ENCODE peak calls at places on chromosomes 7 and 10, in four cellular contexts. G is stomach, K is transverse colon, V is A549. I is an unnamed sample.

GRCh38 chr10:60524541-60524940 is 134.9 kb upstream of the ANK3 start:
- DNase-seq in G (no peak), V (no peak), K (no peak), I (no peak)

GRCh38 chr7:98719396-98719795 is 102.3 kb downstream of the NPTX2 start:
- DNase-seq in V (no peak), K (no peak), G (no peak), I (no peak)

GRCh38 chr10:65234261-65234660 is 1691.6 kb upstream of the LRRTM3 start:
- DNase-seq in V (no peak), K (no peak), G (no peak), I (no peak)

GRCh38 chr7:73881352-73882059 is 20.5 kb downstream of the TMEM270 start:
- DNase-seq in K (peak), V (no peak), G (no peak), I (no peak)

GRCh38 chr10:132163278-132163765 is 23.4 kb upstream of the DPYSL4 start:
- DNase-seq in V (peak), K (peak), G (peak), I (no peak)

GRCh38 chr10:127759276-127759675 is 22.3 kb downstream of the FOXI2 start:
- DNase-seq in K (no peak), V (no peak), G (no peak), I (no peak)

GRCh38 chr10:48634198-48634983 is 29.5 kb upstream of the ARHGAP22 start:
- DNase-seq in K (peak), V (no peak), G (no peak), I (no peak)

GRCh38 chr10:52525761-52526160 is 211.7 kb downstream of the DKK1 start:
- DNase-seq in G (no peak), K (no peak), V (peak), I (no peak)

GRCh38 chr10:104622598-104623209 is 18.4 kb upstream of the SORCS3 start:
- DNase-seq in K (no peak), G (no peak), V (peak), I (no peak)

GRCh38 chr10:100184426-100185219 is 1.2 kb downstream of the ERLIN1 start:
- DNase-seq in G (no peak), K (no peak), V (peak), I (no peak)

GRCh38 chr10:3584926-3585784 is 199.9 kb downstream of the KLF6 start:
- DNase-seq in V (no peak), K (no peak), G (no peak), I (no peak)

GRCh38 chr7:143352506-143353130 is 9.9 kb downstream of the FAM131B start:
- DNase-seq in K (no peak), V (no peak), G (no peak), I (no peak)

GRCh38 chr7:9608560-9608959 is 1175.2 kb downstream of the NXPH1 start:
- DNase-seq in G (no peak), K (no peak), V (no peak), I (no peak)

GRCh38 chr10:114110174-114110972 is 63.6 kb downstream of the CCDC186 start:
- DNase-seq in G (no peak), V (peak), K (no peak), I (no peak)

GRCh38 chr7:44972562-44972961 is 6.3 kb downstream of the MYO1G start:
- DNase-seq in G (no peak), K (no peak), V (no peak), I (no peak)

GRCh38 chr7:28381466-28381865 is 30.9 kb upstream of the CREB5 start:
- DNase-seq in V (no peak), G (no peak), K (no peak), I (no peak)

GRCh38 chr10:73506074-73506473 is 10.2 kb upstream of the PPP3CB start:
- DNase-seq in K (no peak), V (no peak), G (no peak), I (no peak)

GRCh38 chr10:54026340-54026739 is 774.7 kb downstream of the PCDH15 start:
- DNase-seq in V (no peak), G (no peak), K (no peak), I (no peak)

GRCh38 chr7:129828078-129828762 is 124.5 kb downstream of the UBE2H start:
- DNase-seq in V (no peak), G (no peak), K (no peak), I (no peak)

GRCh38 chr7:17535776-17536175 is 237.3 kb downstream of the AHR start:
- DNase-seq in K (no peak), G (no peak), V (no peak), I (no peak)

GRCh38 chr7:22332481-22332880 is 24.5 kb downstream of the RAPGEF5 start:
- DNase-seq in K (no peak), V (no peak), G (no peak), I (no peak)

GRCh38 chr7:2860627-2861133 is 16.6 kb upstream of the GNA12 start:
- DNase-seq in V (no peak), G (peak), K (no peak), I (no peak)

GRCh38 chr7:2859952-2860351 is 15.8 kb upstream of the GNA12 start:
- DNase-seq in G (peak), V (no peak), K (no peak), I (no peak)

GRCh38 chr7:2862831-2863361 is 18.8 kb upstream of the GNA12 start:
- DNase-seq in V (no peak), K (no peak), G (no peak), I (no peak)

GRCh38 chr7:2863461-2864066 is 19.5 kb upstream of the GNA12 start:
- DNase-seq in K (peak), V (peak), G (peak), I (peak)

DNA sequence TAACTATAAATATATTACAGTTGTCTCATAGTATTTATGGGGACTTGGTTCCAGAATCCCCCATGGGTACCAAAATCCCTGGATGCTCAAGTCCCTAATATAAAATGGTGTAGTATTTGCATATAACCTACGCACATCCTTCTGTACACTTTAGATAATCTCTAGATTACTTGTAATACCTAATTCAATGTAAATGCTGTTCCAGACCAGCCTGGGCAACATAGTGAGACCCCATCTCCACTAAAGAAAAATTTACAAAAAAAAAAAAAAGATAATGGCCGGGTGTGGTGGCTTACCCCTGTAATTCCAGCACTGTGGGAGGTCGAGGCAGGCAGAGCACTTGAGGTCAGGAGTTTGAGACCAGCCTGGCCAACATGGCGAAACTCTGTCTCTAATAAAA is 17.4 kb upstream of the GNA12 start:
- DNase-seq in V (no peak), G (no peak), K (no peak), I (no peak)
- TF ChIP-seq EP300 in V (no peak), G (no peak), K (no peak), I (no peak)

GRCh38 chr7:35716038-35716803 is 21.3 kb upstream of the HERPUD2 start:
- DNase-seq in K (no peak), V (no peak), G (peak), I (no peak)
- H3K4me3 ChIP-seq in K (no peak), V (no peak), G (peak), I (no peak)

GRCh38 chr10:97736902-97737769 is at the start of gene ZFYVE27:
- DNase-seq in G (peak), V (peak), K (peak), I (peak)
- TF ChIP-seq POLR2A in G (peak), V (peak), K (peak), I (peak)

GRCh38 chr10:70293169-70293813 is 9.5 kb upstream of the NPFFR1 start:
- DNase-seq in G (no peak), K (no peak), V (no peak), I (no peak)
- TF ChIP-seq EP300 in G (no peak), K (no peak), V (no peak), I (no peak)

GRCh38 chr10:17453035-17453376 is 1.4 kb downstream of the ST8SIA6 start:
- DNase-seq in V (no peak), G (no peak), K (no peak), I (no peak)
- H3K4me3 ChIP-seq in V (peak), G (peak), K (no peak), I (peak)

GRCh38 chr10:119003572-119004289 is 25.8 kb upstream of the NANOS1 start:
- DNase-seq in K (no peak), V (no peak), G (no peak), I (no peak)

GRCh38 chr10:118998183-118998582 is 31.3 kb upstream of the NANOS1 start:
- DNase-seq in K (no peak), V (no peak), G (no peak), I (no peak)

GRCh38 chr10:118997379-118997778 is 32.1 kb upstream of the NANOS1 start:
- DNase-seq in G (no peak), K (no peak), V (no peak), I (no peak)

GRCh38 chr10:119005377-119006043 is 24.0 kb upstream of the NANOS1 start:
- DNase-seq in V (no peak), G (no peak), K (no peak), I (no peak)

DNA sequence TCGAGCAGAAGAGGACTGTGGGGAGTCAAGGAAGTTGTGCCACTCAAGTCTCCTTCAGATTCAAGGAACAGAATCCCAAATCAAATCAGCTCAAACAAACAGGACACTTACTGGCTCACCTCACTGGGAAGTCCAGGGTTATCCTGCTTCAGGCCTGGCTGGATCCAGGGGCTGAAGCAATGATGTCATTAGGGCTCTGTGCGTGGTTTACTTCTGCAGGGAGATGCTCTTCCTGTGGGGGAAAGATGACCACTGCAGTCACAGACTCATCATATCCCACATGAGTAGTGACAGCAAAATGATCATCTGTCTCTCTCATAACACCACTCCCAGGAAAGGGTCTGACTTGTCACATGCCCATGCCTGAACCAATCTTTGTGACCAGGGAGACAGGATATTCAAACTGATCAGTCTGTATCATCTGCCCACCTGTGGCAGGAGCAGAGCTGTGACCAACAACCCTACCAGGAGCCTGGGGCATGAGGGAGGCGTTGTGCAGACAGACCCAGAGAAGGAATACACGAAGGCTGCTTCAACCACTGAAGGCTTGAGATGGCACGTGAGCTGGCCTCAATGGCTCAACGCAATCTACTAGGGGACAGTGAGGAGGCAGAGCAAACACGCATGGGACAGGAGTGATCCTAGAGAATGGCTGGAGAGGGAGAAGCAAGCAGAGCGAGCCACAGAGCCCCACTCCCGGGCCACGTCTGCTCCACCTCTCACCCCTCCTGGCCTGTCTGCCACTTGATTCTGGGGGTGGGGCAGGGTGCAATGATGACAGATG is 27.6 kb upstream of the NANOS1 start:
- DNase-seq in V (no peak), G (no peak), K (no peak), I (no peak)
- TF ChIP-seq POLR2A in V (no peak), G (no peak), K (no peak), I (no peak)

DNA sequence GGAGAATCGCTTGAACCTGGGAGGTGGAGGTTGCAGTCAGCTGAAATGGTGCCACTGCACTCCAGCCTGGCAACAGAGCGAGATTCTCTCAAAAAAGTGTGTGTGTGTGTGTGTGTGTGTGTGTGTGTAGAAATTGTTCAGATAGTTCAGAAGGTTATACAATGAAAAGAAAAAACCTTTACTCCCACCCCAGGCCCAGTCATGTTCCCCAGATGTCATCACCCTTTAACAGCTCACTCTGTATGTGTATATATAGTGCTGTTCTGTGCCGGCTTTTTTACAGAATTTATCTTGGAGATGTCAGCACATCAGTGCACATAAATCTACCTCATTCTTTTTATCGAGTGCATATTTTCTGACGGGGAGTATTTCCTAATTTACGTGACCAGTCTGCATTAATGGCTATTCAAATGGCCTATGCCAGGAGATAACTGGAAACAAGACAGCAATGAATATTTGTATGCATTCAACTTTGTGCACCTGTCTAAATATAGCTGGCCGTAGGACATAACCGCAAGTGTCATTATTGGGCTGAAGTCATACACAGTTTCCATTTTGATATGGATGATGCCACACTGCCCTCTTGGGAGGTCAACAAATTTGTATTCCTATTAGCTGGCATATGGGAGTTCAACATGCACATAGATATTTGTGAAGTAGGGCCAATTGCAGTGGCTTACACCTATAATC is 11.7 kb downstream of the NIPSNAP2 start:
- DNase-seq in V (no peak), G (no peak), K (no peak), I (no peak)
- TF ChIP-seq EP300 in V (no peak), G (no peak), K (no peak), I (no peak)

DNA sequence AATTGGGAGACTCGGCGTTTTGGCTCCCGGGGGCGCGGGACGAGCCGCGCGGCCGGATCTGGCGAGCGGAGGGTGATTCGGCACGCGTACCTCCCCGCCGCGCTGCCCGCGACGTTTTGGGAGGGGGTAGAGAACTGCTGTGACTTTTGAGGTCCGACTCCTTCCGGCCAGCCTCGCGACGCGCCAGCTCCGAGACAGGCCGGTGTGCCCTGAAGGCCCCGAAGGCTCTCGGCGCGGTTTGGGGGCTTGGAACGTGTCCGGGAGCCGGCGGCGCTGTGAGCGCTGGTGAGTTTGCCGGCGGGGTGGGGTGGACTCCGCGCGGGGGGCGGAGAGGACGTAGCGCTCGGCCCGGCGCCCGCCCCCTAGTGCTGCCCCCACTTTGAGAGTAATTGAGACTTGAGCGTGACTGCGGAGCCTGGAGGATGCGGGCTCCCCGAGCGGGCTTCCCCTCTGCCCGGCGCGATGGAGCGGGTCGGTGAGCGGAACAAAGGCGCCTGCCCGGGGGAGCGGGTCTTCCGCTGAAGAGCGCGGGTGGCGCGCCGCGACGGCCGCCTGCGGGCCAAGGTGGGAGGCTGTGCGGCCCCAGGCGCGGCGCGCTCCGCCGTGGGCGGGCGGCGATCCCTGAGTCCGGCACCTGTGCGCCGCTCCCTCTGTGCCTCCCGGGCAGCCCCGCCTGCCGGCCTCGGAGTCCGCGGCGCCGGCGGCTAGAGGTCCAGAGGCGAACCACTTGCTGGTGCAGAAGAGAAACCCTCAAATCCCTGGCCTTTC is at the start of gene GALNT17:
- DNase-seq in K (no peak), G (no peak), V (no peak), I (no peak)
- H3K4me3 ChIP-seq in K (peak), G (peak), V (peak), I (peak)

I was measured in tibial nerve.